ENCODE peak calls at places on chromosome 11, in nine cellular contexts. One of them, this sample, is unnamed.

GRCh38 chr11:64767344-64768299 is 7.8 kb upstream of the PYGM start:
- DNase-seq in stromal cell of bone marrow: peak; percentile 28
- DNase-seq in iPS-NIHi11: peak; percentile 63
- DNase-seq in A172: peak; percentile 54
- DNase-seq in mesendoderm: peak; percentile 92
- DNase-seq in NCI-H510A: no peak
- DNase-seq in T-cell: peak; percentile 70
- DNase-seq in left ventricle myocardium superior: peak; percentile 73
- DNase-seq in KBM-7: peak; percentile 66
- DNase-seq in this sample: peak; percentile 89

GRCh38 chr11:125494601-125494986 is 1.5 kb downstream of the FEZ1 start:
- DNase-seq in stromal cell of bone marrow: no peak
- DNase-seq in iPS-NIHi11: no peak
- DNase-seq in A172: no peak
- DNase-seq in mesendoderm: no peak
- DNase-seq in NCI-H510A: no peak
- DNase-seq in T-cell: no peak
- DNase-seq in left ventricle myocardium superior: no peak
- DNase-seq in KBM-7: no peak
- DNase-seq in this sample: no peak

GRCh38 chr11:73662445-73663157 is 16.2 kb downstream of the PLEKHB1 start:
- DNase-seq in stromal cell of bone marrow: peak; percentile 8
- DNase-seq in iPS-NIHi11: no peak
- DNase-seq in A172: no peak
- DNase-seq in mesendoderm: no peak
- DNase-seq in NCI-H510A: no peak
- DNase-seq in T-cell: no peak
- DNase-seq in left ventricle myocardium superior: no peak
- DNase-seq in KBM-7: no peak
- DNase-seq in this sample: no peak

GRCh38 chr11:98143661-98144060 is 877.1 kb upstream of the CNTN5 start:
- DNase-seq in stromal cell of bone marrow: no peak
- DNase-seq in iPS-NIHi11: no peak
- DNase-seq in A172: no peak
- DNase-seq in mesendoderm: no peak
- DNase-seq in NCI-H510A: no peak
- DNase-seq in T-cell: no peak
- DNase-seq in left ventricle myocardium superior: no peak
- DNase-seq in KBM-7: no peak
- DNase-seq in this sample: no peak

GRCh38 chr11:112058103-112058502 is 15.7 kb downstream of the PIH1D2 start:
- DNase-seq in stromal cell of bone marrow: no peak
- DNase-seq in iPS-NIHi11: no peak
- DNase-seq in A172: no peak
- DNase-seq in mesendoderm: no peak
- DNase-seq in NCI-H510A: no peak
- DNase-seq in T-cell: no peak
- DNase-seq in left ventricle myocardium superior: no peak
- DNase-seq in KBM-7: no peak
- DNase-seq in this sample: no peak

GRCh38 chr11:113663567-113663966 is 42.5 kb downstream of the TMPRSS5 start:
- DNase-seq in stromal cell of bone marrow: no peak
- DNase-seq in iPS-NIHi11: no peak
- DNase-seq in A172: peak; percentile 55
- DNase-seq in mesendoderm: no peak
- DNase-seq in NCI-H510A: no peak
- DNase-seq in T-cell: no peak
- DNase-seq in left ventricle myocardium superior: no peak
- DNase-seq in KBM-7: no peak
- DNase-seq in this sample: no peak

GRCh38 chr11:74932169-74932568 is 16.7 kb downstream of the XRRA1 start:
- DNase-seq in stromal cell of bone marrow: no peak
- DNase-seq in iPS-NIHi11: no peak
- DNase-seq in A172: peak; percentile 40
- DNase-seq in mesendoderm: no peak
- DNase-seq in NCI-H510A: no peak
- DNase-seq in T-cell: no peak
- DNase-seq in left ventricle myocardium superior: no peak
- DNase-seq in KBM-7: no peak
- DNase-seq in this sample: no peak

GRCh38 chr11:59289356-59289755 is 69.3 kb upstream of the OR5AN1 start:
- DNase-seq in stromal cell of bone marrow: no peak
- DNase-seq in iPS-NIHi11: no peak
- DNase-seq in A172: no peak
- DNase-seq in mesendoderm: no peak
- DNase-seq in NCI-H510A: no peak
- DNase-seq in T-cell: no peak
- DNase-seq in left ventricle myocardium superior: no peak
- DNase-seq in KBM-7: no peak
- DNase-seq in this sample: peak; percentile 70

GRCh38 chr11:69293819-69294505 is at the start of gene MYEOV:
- DNase-seq in stromal cell of bone marrow: no peak
- DNase-seq in iPS-NIHi11: peak; percentile 94
- DNase-seq in A172: peak; percentile 61
- DNase-seq in mesendoderm: peak; percentile 80
- DNase-seq in NCI-H510A: no peak
- DNase-seq in T-cell: no peak
- DNase-seq in left ventricle myocardium superior: no peak
- DNase-seq in KBM-7: no peak
- DNase-seq in this sample: peak; percentile 90

GRCh38 chr11:70734911-70735310 is 336.6 kb downstream of the CTTN start:
- DNase-seq in stromal cell of bone marrow: no peak
- DNase-seq in iPS-NIHi11: no peak
- DNase-seq in A172: no peak
- DNase-seq in mesendoderm: no peak
- DNase-seq in NCI-H510A: no peak
- DNase-seq in T-cell: no peak
- DNase-seq in left ventricle myocardium superior: peak; percentile 14
- DNase-seq in KBM-7: no peak
- DNase-seq in this sample: no peak

GRCh38 chr11:11400635-11401232 is 47.7 kb upstream of the CSNK2A3 start:
- DNase-seq in stromal cell of bone marrow: no peak
- DNase-seq in iPS-NIHi11: peak; percentile 65
- DNase-seq in A172: no peak
- DNase-seq in mesendoderm: peak; percentile 72
- DNase-seq in NCI-H510A: no peak
- DNase-seq in T-cell: no peak
- DNase-seq in left ventricle myocardium superior: no peak
- DNase-seq in KBM-7: peak; percentile 21
- DNase-seq in this sample: peak; percentile 76

This sample was measured in Karpas-422.